ENCODE peak calls at places on chromosomes 2 and 18, in ten cellular contexts. V, F, X, I, R, L, Q, J, G and Y are unnamed samples.

GRCh38 chr2:56348382-56348781 is 164.6 kb downstream of the CCDC85A start:
- DNase-seq in V (no peak), I (peak; percentile 23), J (no peak), F (no peak), L (no peak), R (no peak), G (no peak), Q (no peak), X (no peak), Y (no peak)

GRCh38 chr2:75289771-75290170 is 90.5 kb upstream of the TACR1 start:
- DNase-seq in X (peak; percentile 33), F (peak; percentile 27), L (no peak), J (no peak), Q (peak; percentile 30), I (no peak), V (no peak), G (no peak), R (no peak), Y (no peak)

GRCh38 chr2:205543262-205543843 is 138.9 kb upstream of the NRP2 start:
- DNase-seq in R (no peak), F (no peak), L (no peak), I (no peak), X (no peak), V (no peak), G (no peak), Q (no peak), J (no peak), Y (no peak)

GRCh38 chr2:98571796-98572195 is 36.5 kb downstream of the COA5 start:
- DNase-seq in J (no peak), V (no peak), Q (no peak), G (no peak), L (no peak), X (no peak), I (no peak), F (no peak), R (no peak), Y (no peak)

GRCh38 chr18:13874558-13874957 is 40.8 kb downstream of the MC2R start:
- DNase-seq in L (no peak), R (no peak), J (no peak), X (no peak), V (no peak), F (no peak), G (no peak), Q (no peak), I (no peak), Y (no peak)

GRCh38 chr2:9914384-9915065 is 37.0 kb upstream of the GRHL1 start:
- DNase-seq in J (peak; percentile 79), V (no peak), I (peak; percentile 89), R (peak; percentile 75), X (peak; percentile 72), F (peak; percentile 96), Q (peak; percentile 38), G (no peak), L (peak; percentile 77), Y (no peak)

GRCh38 chr18:35117951-35118411 is 76.8 kb downstream of the MAPRE2 start:
- DNase-seq in Q (peak; percentile 76), G (no peak), J (no peak), R (no peak), I (no peak), V (peak; percentile 15), F (no peak), X (peak; percentile 55), L (no peak), Y (no peak)

GRCh38 chr2:154908312-154908711 is 209.8 kb downstream of the KCNJ3 start:
- DNase-seq in L (no peak), I (no peak), F (no peak), V (peak; percentile 14), R (no peak), Q (no peak), J (no peak), G (no peak), X (no peak), Y (no peak)

GRCh38 chr2:148273158-148273691 is 252.3 kb downstream of the MBD5 start:
- DNase-seq in G (no peak), I (no peak), V (no peak), Q (peak; percentile 21), J (no peak), L (peak; percentile 31), X (no peak), R (no peak), F (no peak), Y (no peak)

GRCh38 chr2:76193098-76193497 is 482.4 kb upstream of the GCFC2 start:
- DNase-seq in F (peak; percentile 7), L (peak; percentile 35), J (no peak), G (no peak), X (no peak), I (no peak), V (no peak), Q (no peak), R (no peak), Y (no peak)

GRCh38 chr18:68177807-68178702 is 536.9 kb downstream of the TMX3 start:
- DNase-seq in L (no peak), G (no peak), Q (peak; percentile 100), V (no peak), X (peak; percentile 96), J (peak; percentile 94), R (peak; percentile 55), F (peak; percentile 55), I (no peak), Y (peak; percentile 97)

DNA sequence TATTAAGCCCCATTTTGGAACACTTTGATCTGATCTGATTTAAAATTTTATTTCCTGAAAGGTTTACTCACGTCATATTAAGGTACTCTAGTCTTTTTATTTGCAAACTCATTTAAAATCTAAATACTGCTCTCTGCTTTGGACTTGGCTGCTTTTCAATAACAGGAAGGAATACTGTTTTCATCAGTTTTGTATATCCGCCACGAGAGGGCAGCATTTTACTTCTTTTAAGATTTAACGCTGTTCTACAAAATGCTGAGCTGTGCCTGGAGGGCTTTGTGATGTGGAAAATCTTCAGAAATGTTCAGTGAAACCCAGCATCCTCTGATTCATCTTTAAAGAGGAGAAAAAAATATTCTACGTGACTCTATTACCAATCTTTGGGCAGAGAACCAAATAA is 37.5 kb upstream of the SLC38A11 start:
- DNase-seq in I (peak; percentile 76), G (peak; percentile 37), J (peak; percentile 85), V (peak; percentile 50), F (peak; percentile 95), Q (peak; percentile 89), L (peak; percentile 80), R (peak; percentile 58), X (peak; percentile 77), Y (peak; percentile 70)
- TF ChIP-seq CTCF in I (peak; percentile 36), G (peak; percentile 44), J (peak; percentile 29), V (peak; percentile 52), F (peak; percentile 40), Q (peak; percentile 39), L (peak; percentile 67), R (peak; percentile 49), X (peak; percentile 19), Y (peak; percentile 43)

GRCh38 chr2:26732446-26732845 is 31.6 kb upstream of the SLC35F6 start:
- DNase-seq in J (no peak), F (no peak), G (no peak), V (no peak), R (no peak), Q (no peak), X (no peak), I (no peak), L (no peak), Y (no peak)

GRCh38 chr2:26730549-26730948 is 33.5 kb upstream of the SLC35F6 start:
- DNase-seq in I (no peak), L (no peak), F (no peak), R (no peak), X (no peak), V (no peak), J (no peak), G (no peak), Q (no peak), Y (no peak)

GRCh38 chr2:26731714-26732113 is 32.4 kb upstream of the SLC35F6 start:
- DNase-seq in X (no peak), R (no peak), V (no peak), F (no peak), G (no peak), Q (no peak), J (no peak), I (no peak), L (no peak), Y (no peak)

GRCh38 chr2:26729311-26729710 is 34.8 kb upstream of the SLC35F6 start:
- DNase-seq in L (no peak), Q (no peak), G (no peak), X (no peak), V (no peak), J (no peak), I (no peak), F (no peak), R (no peak), Y (no peak)

GRCh38 chr2:26730950-26731349 is 33.1 kb upstream of the SLC35F6 start:
- DNase-seq in I (no peak), J (no peak), L (no peak), F (no peak), G (no peak), Q (no peak), X (no peak), V (no peak), R (no peak), Y (no peak)
- TF ChIP-seq CTCF in I (no peak), J (no peak), L (no peak), F (no peak), G (no peak), Q (no peak), X (no peak), V (no peak), R (no peak), Y (no peak)

GRCh38 chr2:170291474-170291873 is 113.5 kb downstream of the MYO3B start:
- DNase-seq in F (no peak), I (no peak), R (no peak), L (no peak), Q (no peak), X (no peak), V (no peak), G (no peak), J (no peak), Y (no peak)

GRCh38 chr2:170298115-170298514 is 120.2 kb downstream of the MYO3B start:
- DNase-seq in F (no peak), L (no peak), G (no peak), Q (no peak), X (no peak), I (peak; percentile 58), J (no peak), V (no peak), R (no peak), Y (no peak)

GRCh38 chr2:170288859-170289258 is 110.9 kb downstream of the MYO3B start:
- DNase-seq in Q (no peak), V (no peak), F (no peak), L (no peak), R (no peak), G (no peak), J (no peak), I (no peak), X (no peak), Y (no peak)

DNA sequence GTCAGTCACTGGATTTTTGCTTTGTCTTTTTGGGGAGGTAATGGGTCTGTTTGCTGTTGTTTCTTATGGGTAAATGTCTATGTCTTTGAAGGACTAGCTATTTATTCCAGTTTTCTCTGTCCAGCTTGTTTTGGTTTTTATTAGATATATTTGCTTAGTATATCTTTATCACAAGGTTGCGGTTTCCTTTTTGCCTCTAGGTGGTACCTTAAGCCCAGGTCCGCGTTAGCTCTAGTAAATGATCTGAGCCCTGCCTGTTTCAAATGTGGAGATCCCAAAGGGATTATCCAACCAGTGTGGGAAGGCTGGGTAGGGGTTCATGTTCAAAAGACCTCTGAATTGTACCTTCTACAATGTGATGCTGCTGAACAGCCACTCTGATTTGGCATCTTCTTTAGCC is 114.5 kb downstream of the MYO3B start:
- DNase-seq in Q (no peak), I (no peak), G (no peak), J (no peak), V (no peak), X (no peak), F (no peak), R (no peak), L (no peak), Y (no peak)
- TF ChIP-seq CTCF in Q (no peak), I (no peak), G (no peak), J (no peak), V (no peak), X (no peak), F (no peak), R (no peak), L (no peak), Y (no peak)

GRCh38 chr18:37778417-37779165 is 213.0 kb upstream of the CELF4 start:
- DNase-seq in V (peak; percentile 92), F (peak; percentile 49), I (peak; percentile 53), X (no peak), J (no peak), G (peak; percentile 32), R (peak; percentile 83), L (peak; percentile 44), Q (no peak), Y (no peak)
- TF ChIP-seq CTCF in V (peak; percentile 89), F (peak; percentile 71), I (peak; percentile 81), X (peak; percentile 38), J (peak; percentile 61), G (no peak), R (peak; percentile 78), L (peak; percentile 53), Q (no peak), Y (peak; percentile 25)